ENCODE peak calls at places on chromosomes 2 and 18, in ten cellular contexts. B, P, M, D, L, O, T, W, G and X are unnamed samples.

GRCh38 chr2:225173909-225174308 is 131.6 kb upstream of the DOCK10 start:
- DNase-seq in W (no peak), T (no peak), B (no peak), L (no peak), G (no peak), M (no peak), O (no peak), P (no peak), D (no peak), X (no peak)

GRCh38 chr18:48994926-48995835 is 44.4 kb upstream of the SMAD7 start:
- DNase-seq in L (no peak), P (no peak), B (no peak), D (no peak), O (no peak), T (no peak), W (no peak), M (no peak), G (no peak), X (no peak)

GRCh38 chr2:144364988-144365738 is 154.8 kb downstream of the ZEB2 start:
- DNase-seq in P (no peak), T (no peak), W (no peak), G (no peak), D (no peak), B (peak; percentile 20), L (no peak), M (no peak), O (peak; percentile 86), X (no peak)

GRCh38 chr2:202035089-202035940 is 1.7 kb downstream of the FZD7 start:
- DNase-seq in B (no peak), T (no peak), O (peak; percentile 48), W (peak; percentile 67), M (no peak), D (no peak), L (peak; percentile 64), G (no peak), P (no peak), X (peak; percentile 46)

GRCh38 chr18:5627756-5628511 is 84.1 kb upstream of the EPB41L3 start:
- DNase-seq in T (no peak), G (no peak), P (no peak), W (no peak), L (peak; percentile 28), B (no peak), M (no peak), O (no peak), D (no peak), X (no peak)

GRCh38 chr18:49814147-49814499 is 790 bp upstream of the ACAA2 start:
- DNase-seq in G (peak; percentile 1), L (peak; percentile 71), W (peak; percentile 50), O (peak; percentile 49), D (peak; percentile 46), M (peak; percentile 94), T (no peak), P (peak; percentile 45), B (peak; percentile 19), X (no peak)

GRCh38 chr2:38155-38554 is 8.2 kb downstream of the FAM110C start:
- DNase-seq in M (no peak), W (no peak), L (no peak), O (no peak), B (peak; percentile 83), G (peak; percentile 41), D (no peak), T (no peak), P (no peak), X (no peak)

GRCh38 chr2:71608034-71608433 is 154.7 kb downstream of the DYSF start:
- DNase-seq in L (no peak), W (no peak), T (no peak), D (peak; percentile 27), B (no peak), G (no peak), P (no peak), O (no peak), M (no peak), X (no peak)

DNA sequence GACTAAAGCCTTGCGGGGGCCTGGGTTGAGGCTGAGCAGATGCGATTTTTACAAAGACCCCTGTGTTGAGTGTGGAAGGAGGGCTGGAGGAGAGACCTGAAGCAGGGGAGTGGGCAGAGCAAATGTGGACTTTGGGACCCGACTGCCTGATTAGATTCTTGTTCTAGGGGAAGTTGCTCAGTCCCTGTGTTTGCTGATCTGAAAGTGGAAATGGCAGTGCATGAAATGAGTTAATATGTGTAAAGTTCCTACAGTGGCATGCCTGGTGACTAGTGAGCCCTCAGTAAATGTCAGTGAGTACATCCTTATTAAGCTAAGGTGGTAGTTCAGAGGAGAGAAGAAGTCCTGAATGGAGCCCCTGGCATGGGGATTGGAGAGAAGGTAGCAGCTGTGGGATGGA is 52.3 kb downstream of the ARMC9 start:
- DNase-seq in T (no peak), B (no peak), D (no peak), M (no peak), W (no peak), O (no peak), L (no peak), G (no peak), P (no peak), X (no peak)
- TF ChIP-seq CTCF in T (no peak), B (no peak), D (no peak), M (no peak), W (no peak), O (no peak), L (no peak), G (no peak), P (no peak), X (no peak)

GRCh38 chr2:133888816-133889215 is 320.6 kb upstream of the NCKAP5 start:
- DNase-seq in M (no peak), B (no peak), W (no peak), O (no peak), G (no peak), P (no peak), D (no peak), T (no peak), L (no peak), X (no peak)

GRCh38 chr2:133887676-133888040 is 319.4 kb upstream of the NCKAP5 start:
- DNase-seq in P (no peak), L (no peak), T (no peak), G (no peak), W (no peak), B (no peak), O (no peak), M (no peak), D (no peak), X (no peak)

GRCh38 chr2:133885847-133886246 is 317.6 kb upstream of the NCKAP5 start:
- DNase-seq in W (no peak), O (no peak), B (peak; percentile 49), P (no peak), G (no peak), L (no peak), D (no peak), T (no peak), M (peak; percentile 64), X (no peak)

GRCh38 chr2:133888107-133888506 is 319.8 kb upstream of the NCKAP5 start:
- DNase-seq in W (no peak), M (peak; percentile 53), B (no peak), G (no peak), P (no peak), O (no peak), T (no peak), D (no peak), L (no peak), X (no peak)

DNA sequence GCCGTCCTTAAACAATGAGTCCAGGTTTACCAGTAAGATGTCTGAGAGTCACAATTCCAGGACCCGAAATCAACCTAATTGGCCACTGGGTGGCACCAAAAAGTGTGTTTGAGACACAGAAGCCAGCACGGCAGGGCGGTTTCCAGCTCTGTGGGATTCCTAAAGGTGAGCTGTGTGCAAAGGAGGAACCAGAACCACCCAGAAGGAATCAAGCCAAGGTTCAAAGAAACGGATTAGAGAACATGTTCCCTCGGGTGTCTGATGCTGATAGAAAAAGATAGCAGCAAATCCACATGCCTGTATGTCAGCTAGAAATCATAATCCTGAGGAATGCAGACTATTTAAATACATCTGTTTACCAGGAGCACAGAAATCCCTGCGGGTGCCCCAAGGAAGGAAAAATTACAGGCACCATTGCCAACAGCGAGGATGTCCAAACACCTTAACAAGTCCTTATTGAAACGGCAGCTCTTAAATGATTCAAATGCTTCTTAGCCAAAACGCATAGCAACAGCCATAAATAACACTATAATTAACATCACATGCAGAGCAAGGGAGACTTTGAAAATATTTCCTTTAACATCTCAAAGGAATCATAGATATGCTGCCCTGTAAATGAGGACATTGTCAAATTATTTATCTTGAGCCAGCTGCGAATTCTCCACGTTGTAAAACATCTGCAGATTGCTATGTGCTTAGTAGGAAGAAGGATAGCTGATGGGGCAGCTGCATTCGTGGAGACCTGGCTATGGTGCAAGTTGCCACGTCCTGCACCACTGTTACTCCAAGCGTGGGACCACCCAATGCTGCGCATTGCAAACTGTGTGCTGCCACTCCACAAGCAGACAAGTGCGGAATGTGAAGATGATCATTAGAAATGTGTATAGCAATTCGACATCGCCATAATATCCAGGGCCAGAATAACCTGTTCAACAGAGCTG is 318.7 kb upstream of the NCKAP5 start:
- DNase-seq in O (peak; percentile 72), G (peak; percentile 71), P (no peak), M (peak; percentile 91), L (peak; percentile 93), B (peak; percentile 39), W (peak; percentile 57), T (peak; percentile 52), D (peak; percentile 84), X (peak; percentile 50)
- TF ChIP-seq CTCF in O (peak; percentile 78), G (peak; percentile 68), P (peak; percentile 63), M (peak; percentile 55), L (peak; percentile 78), B (peak; percentile 82), W (peak; percentile 75), T (peak; percentile 51), D (peak; percentile 82), X (peak; percentile 81)

GRCh38 chr2:170656669-170657068 is 58.5 kb upstream of the SP5 start:
- DNase-seq in O (no peak), B (no peak), D (no peak), M (no peak), T (no peak), G (no peak), L (no peak), P (no peak), W (no peak), X (no peak)

GRCh38 chr2:170648037-170648436 is 67.1 kb upstream of the SP5 start:
- DNase-seq in M (no peak), T (no peak), W (no peak), D (no peak), B (no peak), P (no peak), L (no peak), G (no peak), O (no peak), X (no peak)

GRCh38 chr2:170652637-170653417 is 62.3 kb upstream of the SP5 start:
- DNase-seq in B (no peak), L (no peak), P (no peak), M (no peak), D (no peak), W (no peak), T (no peak), O (no peak), G (no peak), X (no peak)

GRCh38 chr2:170651603-170652002 is 63.5 kb upstream of the SP5 start:
- DNase-seq in M (no peak), T (no peak), L (no peak), G (no peak), O (no peak), W (no peak), D (no peak), P (no peak), B (no peak), X (no peak)
- TF ChIP-seq CTCF in M (no peak), T (no peak), L (no peak), G (no peak), O (no peak), W (no peak), D (no peak), P (no peak), B (no peak), X (no peak)

GRCh38 chr2:61900246-61900645 is 5.2 kb upstream of the COMMD1 start:
- DNase-seq in T (no peak), O (peak; percentile 36), M (peak; percentile 8), P (no peak), G (no peak), B (no peak), W (no peak), D (no peak), L (no peak), X (no peak)

GRCh38 chr2:61898810-61899209 is 6.7 kb upstream of the COMMD1 start:
- DNase-seq in T (no peak), L (peak; percentile 21), G (no peak), P (no peak), B (no peak), O (peak; percentile 22), D (no peak), M (peak; percentile 17), W (no peak), X (no peak)
- TF ChIP-seq CTCF in T (peak; percentile 43), L (peak; percentile 43), G (peak; percentile 77), P (peak; percentile 26), B (peak; percentile 70), O (peak; percentile 69), D (peak; percentile 45), M (no peak), W (peak; percentile 51), X (peak; percentile 43)